ENCODE peak calls at places on chromosome 9, in four cellular contexts. A is prostate gland, T is sigmoid colon, E is HCT116. H is an unnamed sample. For H3K36me3, the result is how much of the 10 kb centered on the place peaks cover.

GRCh38 chr9:82466616-82467251 is 478.2 kb downstream of the SPATA31D1 start:
- DNase-seq in A (no peak), T (no peak), E (no peak), H (no peak)

GRCh38 chr9:100911273-100911672 is 117.3 kb upstream of the PLPPR1 start:
- DNase-seq in A (no peak), T (no peak), E (no peak), H (no peak)

GRCh38 chr9:4301971-4302427 is 2.1 kb upstream of the GLIS3 start:
- DNase-seq in A (no peak), T (peak), E (no peak), H (no peak)

GRCh38 chr9:132041825-132042224 is 37.8 kb downstream of the MED27 start:
- DNase-seq in A (no peak), T (no peak), E (no peak), H (no peak)

GRCh38 chr9:133713211-133713959 is 24.8 kb downstream of the SARDH start:
- DNase-seq in A (no peak), T (peak), E (no peak), H (no peak)

GRCh38 chr9:135661801-135662560 is 1.1 kb upstream of the LCN9 start:
- DNase-seq in A (no peak), T (no peak), E (no peak), H (no peak)

GRCh38 chr9:25913806-25914205 is 235.6 kb upstream of the TUSC1 start:
- DNase-seq in A (no peak), T (no peak), E (no peak), H (no peak)

GRCh38 chr9:135132008-135132407 is 44.5 kb downstream of the OLFM1 start:
- DNase-seq in A (no peak), T (no peak), E (no peak), H (no peak)

GRCh38 chr9:76542360-76542759 is 83.4 kb downstream of the GCNT1 start:
- DNase-seq in A (no peak), T (no peak), E (no peak), H (no peak)

GRCh38 chr9:133573791-133574515 is 35.2 kb downstream of the FAM163B start:
- DNase-seq in A (no peak), T (no peak), E (no peak), H (no peak)

GRCh38 chr9:137967280-137967943 is 89.8 kb downstream of the CACNA1B start:
- DNase-seq in A (no peak), T (peak), E (no peak), H (peak)

GRCh38 chr9:135705376-135705775 is 3.4 kb downstream of the KCNT1 start:
- DNase-seq in A (no peak), T (no peak), E (no peak), H (no peak)

GRCh38 chr9:131500939-131501541 is 1.7 kb upstream of the POMT1 start:
- DNase-seq in A (no peak), T (no peak), E (no peak), H (no peak)

GRCh38 chr9:6055213-6055612 is 39.8 kb upstream of the RANBP6 start:
- DNase-seq in A (peak), T (no peak), E (peak), H (peak)

GRCh38 chr9:114671605-114672004 is 10.4 kb downstream of the TEX48 start:
- DNase-seq in A (no peak), T (no peak), E (no peak), H (peak)

GRCh38 chr9:117034862-117035261 is 347.8 kb downstream of the TRIM32 start:
- DNase-seq in A (no peak), T (no peak), E (no peak), H (no peak)

GRCh38 chr9:96858670-96859069 is 4.4 kb upstream of the ZNF782 start:
- DNase-seq in A (no peak), T (no peak), E (no peak), H (no peak)

GRCh38 chr9:5818424-5819142 is 14.3 kb downstream of the ERMP1 start:
- DNase-seq in A (no peak), T (no peak), E (no peak), H (no peak)

GRCh38 chr9:114757984-114758383 is 47.9 kb downstream of the TNFSF15 start:
- DNase-seq in A (no peak), T (no peak), E (no peak), H (no peak)

GRCh38 chr9:96621619-96622018 is 2.0 kb upstream of the CDC14B start:
- DNase-seq in A (no peak), T (no peak), E (no peak), H (no peak)

GRCh38 chr9:105319514-105319863 is 75.0 kb downstream of the SLC44A1 start:
- DNase-seq in A (no peak), T (no peak), E (no peak), H (no peak)

GRCh38 chr9:82254646-82255367 is 266.2 kb downstream of the SPATA31D1 start:
- DNase-seq in A (no peak), T (no peak), E (no peak), H (no peak)

GRCh38 chr9:134624827-134625181 is 16.8 kb upstream of the COL5A1 start:
- DNase-seq in A (no peak), T (peak), E (peak), H (no peak)

GRCh38 chr9:121658166-121658565 is 6.7 kb downstream of the DAB2IP start:
- DNase-seq in A (no peak), T (no peak), E (no peak), H (peak)
- H3K4me3 ChIP-seq in A (no peak), T (no peak), E (no peak), H (no peak)

DNA sequence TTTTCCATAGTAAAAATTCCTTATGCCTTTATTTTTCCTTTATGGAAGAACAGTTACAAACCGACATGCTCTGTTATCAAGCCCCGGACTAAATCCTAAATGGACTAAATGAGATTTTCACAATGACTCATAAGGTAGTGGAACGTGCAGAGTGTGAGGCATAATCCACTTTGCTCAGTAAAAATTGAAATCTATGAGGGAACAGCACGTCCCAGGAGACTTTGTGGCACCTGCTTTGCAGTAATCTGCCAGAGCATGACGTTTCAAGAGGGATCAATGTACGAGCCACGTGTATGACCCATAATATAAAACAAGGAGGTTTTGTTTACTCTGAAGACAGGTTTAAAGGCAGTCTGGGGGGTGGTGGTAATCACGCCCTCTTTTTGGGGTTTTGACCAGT is 83.8 kb upstream of the GNA14 start:
- DNase-seq in A (no peak), T (no peak), E (no peak), H (no peak)
- H3K36me3 ChIP-seq in A (under half), T (under half), E (under half), H (under half)

GRCh38 chr9:121529237-121529987 is 29.8 kb upstream of the GGTA1 start:
- DNase-seq in A (peak), T (peak), E (no peak), H (peak)
- TF ChIP-seq POLR2AphosphoS5 in A (peak), T (peak), E (no peak), H (peak)

DNA sequence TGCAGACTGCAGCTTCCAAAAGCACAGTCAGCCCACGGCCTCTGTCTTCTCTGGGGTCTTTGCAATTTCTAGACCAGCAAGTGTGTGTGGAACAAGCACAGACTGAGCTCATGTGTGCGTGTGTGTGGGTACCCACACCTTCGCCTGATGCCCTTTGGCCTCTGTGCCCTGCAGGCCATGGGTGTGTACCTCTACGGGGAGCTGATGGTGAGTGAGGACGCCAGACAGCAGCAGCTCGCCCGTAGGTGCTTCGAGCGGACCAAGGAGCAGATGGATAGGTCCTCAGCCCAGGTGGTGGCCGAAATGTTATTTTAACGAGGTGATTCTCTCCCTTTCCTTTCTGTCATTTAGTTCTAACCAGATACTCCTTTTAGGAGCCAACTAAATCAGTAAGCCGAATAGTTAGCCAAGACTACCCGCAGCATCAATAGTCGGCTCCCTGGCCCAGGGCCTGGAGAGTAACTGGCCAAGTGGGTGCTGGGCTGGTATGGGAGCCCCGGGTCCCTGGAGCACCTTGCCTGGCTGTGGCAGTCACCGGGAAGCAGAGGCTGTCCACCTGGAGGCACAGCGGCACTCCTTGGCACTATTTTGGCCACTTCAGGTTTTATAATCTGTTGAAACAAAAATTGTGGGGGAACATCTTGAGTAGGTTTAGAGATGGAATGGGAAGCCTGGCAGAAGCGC is 235.0 kb downstream of the FANCC start:
- DNase-seq in A (no peak), T (peak), E (no peak), H (peak)
- H3K4me3 ChIP-seq in A (no peak), T (no peak), E (no peak), H (no peak)

DNA sequence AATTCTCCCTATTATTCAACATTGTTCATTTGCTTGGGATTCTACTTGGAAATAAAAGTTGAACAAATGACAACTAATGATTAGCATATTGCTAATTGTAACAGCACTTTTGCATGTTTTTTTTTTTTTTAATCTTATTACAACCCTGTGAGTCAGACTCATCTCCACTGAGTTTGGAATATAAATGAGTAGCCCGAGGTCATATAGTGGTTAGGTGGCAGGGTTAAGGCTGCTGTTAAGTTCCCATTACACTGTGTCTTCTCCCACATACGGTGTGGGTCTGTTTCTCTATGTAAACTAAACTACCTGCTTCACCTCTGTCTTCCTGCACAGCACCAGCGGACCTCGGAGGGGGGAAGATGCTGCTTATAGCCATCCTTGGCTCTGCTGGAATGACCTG is 92.4 kb downstream of the EQTN start:
- DNase-seq in A (no peak), T (no peak), E (no peak), H (no peak)
- H3K36me3 ChIP-seq in A (under half), T (under half), E (under half), H (under half)

GRCh38 chr9:92668746-92669526 is 995 bp downstream of the IPPK start:
- DNase-seq in A (no peak), T (no peak), E (no peak), H (no peak)
- TF ChIP-seq POLR2AphosphoS5 in A (no peak), T (no peak), E (peak), H (no peak)

H was measured in stomach.